ENCODE peak calls at places on chromosomes 12 and 14, in five cellular contexts. A is uterus, S is cardiac muscle cell, W is mesenchymal stem cell, Y is aorta. X is an unnamed sample.
A peak's percentile ranks its signal among the peaks of the same experiment; 100 is the strongest.

GRCh38 chr12:57627504-57628279 is 5.3 kb downstream of the B4GALNT1 start:
- DNase-seq in S (no peak), W (no peak), Y (no peak), A (peak; percentile 14), X (no peak)

GRCh38 chr12:7047318-7047717 is 13.2 kb upstream of the C1S start:
- DNase-seq in A (no peak), S (no peak), Y (no peak), W (no peak), X (no peak)

GRCh38 chr12:28024231-28024995 is 51.9 kb upstream of the PTHLH start:
- DNase-seq in S (no peak), W (peak; percentile 86), Y (no peak), A (no peak), X (no peak)

GRCh38 chr14:56119221-56119967 is 1.2 kb downstream of the PELI2 start:
- DNase-seq in Y (peak; percentile 87), S (peak; percentile 69), A (peak; percentile 42), W (peak; percentile 53), X (peak; percentile 36)

GRCh38 chr14:88856786-88857366 is 32.4 kb downstream of the TTC8 start:
- DNase-seq in Y (no peak), A (no peak), W (peak; percentile 20), S (no peak), X (peak; percentile 5)

GRCh38 chr14:85024931-85025330 is 505.0 kb upstream of the FLRT2 start:
- DNase-seq in A (no peak), Y (no peak), S (no peak), W (peak; percentile 60), X (no peak)

GRCh38 chr12:45974883-45975282 is 15.5 kb downstream of the SCAF11 start:
- DNase-seq in S (no peak), Y (no peak), A (no peak), W (no peak), X (no peak)

GRCh38 chr12:11958216-11959091 is 112.3 kb upstream of the BCL2L14 start:
- DNase-seq in S (no peak), A (no peak), Y (no peak), W (peak; percentile 77), X (peak; percentile 80)

DNA sequence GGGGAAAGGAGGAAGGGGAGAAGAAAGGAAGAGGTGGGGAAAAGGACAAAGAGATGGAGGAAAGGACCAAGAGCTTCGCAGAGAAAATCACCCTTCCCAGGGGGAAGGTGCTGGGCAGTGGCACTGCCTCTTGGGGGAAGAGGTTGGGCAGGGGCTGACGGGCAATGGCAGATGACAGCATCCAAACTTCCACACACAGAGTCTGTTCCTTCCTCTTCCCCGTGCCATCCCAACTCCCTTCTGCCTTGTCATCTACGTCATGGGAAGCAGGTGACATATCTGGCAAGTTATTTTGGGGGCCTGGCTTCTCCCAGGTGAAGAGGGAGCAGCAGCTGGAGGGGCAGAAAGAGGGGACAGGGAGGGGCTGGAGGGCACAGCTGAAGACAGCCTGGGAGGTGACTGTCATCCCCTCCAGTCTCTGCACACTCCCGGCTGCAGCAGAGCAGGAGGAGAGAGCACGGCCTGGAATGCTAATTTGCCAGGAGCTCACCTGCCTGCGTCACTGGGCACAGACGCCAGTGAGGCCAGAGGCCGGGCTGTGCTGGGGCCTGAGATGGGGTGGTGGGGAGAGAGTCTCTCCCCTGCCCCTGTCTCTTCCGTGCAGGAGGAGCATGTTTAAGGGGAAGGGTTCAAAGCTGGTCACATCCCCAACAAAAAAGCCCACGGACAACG is 43.9 kb upstream of the IQSEC3 start:
- DNase-seq in S (no peak), Y (no peak), W (no peak), A (no peak), X (no peak)
- H3K4me3 ChIP-seq in S (no peak overlapping the region), Y (no peak overlapping the region), W (no peak overlapping the region), A (no peak overlapping the region), X (no peak overlapping the region)

DNA sequence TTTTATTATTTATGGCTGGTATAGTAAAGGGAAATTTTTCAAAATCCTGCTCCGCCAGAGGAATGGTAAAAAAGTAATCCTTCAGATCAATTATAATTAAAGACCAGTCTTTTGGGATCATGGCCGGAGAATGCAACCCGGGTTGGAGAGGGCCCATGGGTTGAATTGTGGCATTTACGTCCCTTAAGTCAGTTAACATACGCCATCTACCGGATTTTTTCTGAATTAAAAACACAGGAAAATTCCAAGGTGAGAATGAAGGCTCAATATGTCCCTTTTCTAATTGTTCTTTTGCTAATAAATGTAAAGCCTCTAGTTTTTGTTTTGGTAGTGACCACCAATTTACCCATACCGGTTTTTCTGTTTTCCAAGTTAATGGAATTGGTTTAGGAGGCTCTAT is 602.8 kb downstream of the ALG10 start:
- DNase-seq in Y (no peak), W (no peak), S (no peak), A (no peak), X (no peak)
- H3K9me3 ChIP-seq in Y (peaks cover 5% of the 10 kb centered on the region), W (peaks cover 19% of the 10 kb centered on the region), S (no peaks in the 10 kb centered on the region), A (no peaks in the 10 kb centered on the region), X (no peaks in the 10 kb centered on the region)

GRCh38 chr12:67855103-67855502 is 134.1 kb upstream of the IFNG-AS1 start:
- DNase-seq in Y (no peak), S (no peak), W (no peak), A (no peak), X (no peak)

GRCh38 chr12:67854351-67854750 is 134.9 kb upstream of the IFNG-AS1 start:
- DNase-seq in Y (no peak), A (no peak), W (peak; percentile 16), S (no peak), X (no peak)

GRCh38 chr12:67853204-67853603 is 136.0 kb upstream of the IFNG-AS1 start:
- DNase-seq in S (no peak), W (peak; percentile 13), A (no peak), Y (no peak), X (no peak)
- H3K4me3 ChIP-seq in S (no peak overlapping the region), W (peak overlapping the region; percentile 25), A (no peak overlapping the region), Y (no peak overlapping the region), X (no peak overlapping the region)

DNA sequence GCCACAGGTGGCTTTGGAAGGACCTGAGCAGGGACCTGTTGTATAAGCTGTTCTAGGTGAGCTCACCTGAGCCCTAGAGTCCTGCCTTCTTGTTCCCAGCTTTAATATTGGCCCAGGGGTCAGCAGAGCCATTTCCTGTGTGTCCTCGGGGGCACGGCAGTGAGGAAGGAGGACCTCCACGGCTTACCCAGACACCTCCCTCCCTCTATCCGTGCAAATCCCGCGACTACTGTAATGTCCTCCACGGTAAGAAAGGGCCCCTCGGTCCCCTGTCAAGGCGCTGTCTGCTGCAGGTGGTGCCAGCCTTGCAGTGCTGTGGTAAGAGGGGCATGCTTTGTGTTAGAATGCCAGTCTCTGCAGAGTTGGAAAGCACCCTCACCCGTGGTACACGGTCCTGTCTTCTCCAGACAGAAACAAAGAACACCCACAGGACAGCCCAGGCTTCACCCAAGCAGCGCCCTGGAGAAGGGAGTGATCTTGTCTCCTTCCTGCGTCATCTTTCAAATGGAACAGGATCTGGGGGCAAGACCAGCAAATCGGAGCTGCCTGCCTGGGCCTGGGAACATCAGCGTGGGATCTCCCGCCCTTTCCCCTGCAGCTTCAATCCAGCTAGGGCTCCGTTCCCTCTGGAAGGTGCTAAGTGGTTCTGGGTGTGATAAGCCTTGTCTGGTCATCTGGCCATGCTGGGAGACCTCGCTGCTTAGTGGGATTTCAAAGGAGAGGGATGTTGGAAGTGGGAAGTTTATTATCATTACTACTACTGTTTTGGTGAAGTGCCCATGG is 20.2 kb upstream of the FZD10 start:
- DNase-seq in W (no peak), A (no peak), Y (peak; percentile 40), S (no peak), X (no peak)
- H3K9me3 ChIP-seq in W (no peaks in the 10 kb centered on the region), A (no peaks in the 10 kb centered on the region), Y (no peaks in the 10 kb centered on the region), S (no peaks in the 10 kb centered on the region), X (no peaks in the 10 kb centered on the region)

GRCh38 chr14:68309631-68310030 is 483.2 kb downstream of the ZFP36L1 start:
- DNase-seq in S (no peak), A (no peak), Y (no peak), W (no peak), X (peak; percentile 24)

GRCh38 chr14:68312884-68313725 is 479.8 kb downstream of the ZFP36L1 start:
- DNase-seq in S (no peak), Y (no peak), W (no peak), A (no peak), X (no peak)

GRCh38 chr14:68309121-68309520 is 483.7 kb downstream of the ZFP36L1 start:
- DNase-seq in W (no peak), A (no peak), S (no peak), Y (no peak), X (no peak)

GRCh38 chr14:68314642-68315041 is 478.2 kb downstream of the ZFP36L1 start:
- DNase-seq in A (no peak), W (no peak), S (no peak), Y (no peak), X (no peak)

DNA sequence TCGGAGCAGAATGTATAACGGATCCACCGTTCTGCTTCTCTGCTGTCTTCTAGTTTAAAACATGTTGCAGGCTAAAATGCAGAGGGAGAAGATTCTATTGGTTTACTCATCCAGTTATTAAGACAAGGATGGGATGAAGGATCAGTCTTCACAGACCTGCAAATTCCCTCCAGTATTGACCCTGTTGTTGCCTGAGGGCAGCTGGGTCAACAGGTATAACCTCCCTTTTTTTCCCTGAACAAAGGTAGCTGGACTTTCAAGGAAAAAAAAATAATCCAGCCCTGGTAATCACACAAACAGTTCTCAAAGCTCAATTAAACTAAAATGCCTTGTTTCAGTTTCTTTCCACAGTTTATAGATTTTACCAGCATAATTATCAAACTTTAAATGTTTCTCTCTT is 480.6 kb downstream of the ZFP36L1 start:
- DNase-seq in S (no peak), W (no peak), Y (no peak), A (no peak), X (no peak)
- H3K4me3 ChIP-seq in S (no peak overlapping the region), W (no peak overlapping the region), Y (no peak overlapping the region), A (no peak overlapping the region), X (no peak overlapping the region)

X was measured in MG63.